ENCODE peak calls at places on chromosomes 6 and 20, in six cellular contexts. One of them, this sample, is unnamed.

GRCh38 chr20:38838326-38838725 is 32.8 kb downstream of the PPP1R16B start:
- DNase-seq in activated B cell treated with CpG ODN at 0.5 μM for 24 hours: no peak
- DNase-seq in CD8-positive, alpha-beta memory T cell: no peak
- DNase-seq in stimulated activated CD4-positive, alpha-beta T cell treated with anti-CD3 and anti-CD28 coated beads, Interleukin-4, amount 100 ng/mL, for 1 hour: no peak
- DNase-seq in GM04503: no peak
- DNase-seq in pons: no peak
- DNase-seq in this sample: no peak

GRCh38 chr20:5127204-5127858 is 523 bp downstream of the CDS2 start:
- DNase-seq in activated B cell treated with CpG ODN at 0.5 μM for 24 hours: no peak
- DNase-seq in CD8-positive, alpha-beta memory T cell: peak; percentile 65
- DNase-seq in stimulated activated CD4-positive, alpha-beta T cell treated with anti-CD3 and anti-CD28 coated beads, Interleukin-4, amount 100 ng/mL, for 1 hour: peak; percentile 60
- DNase-seq in GM04503: no peak
- DNase-seq in pons: no peak
- DNase-seq in this sample: peak; percentile 75

GRCh38 chr20:52098186-52098585 is 93.4 kb downstream of the ZFP64 start:
- DNase-seq in activated B cell treated with CpG ODN at 0.5 μM for 24 hours: no peak
- DNase-seq in CD8-positive, alpha-beta memory T cell: no peak
- DNase-seq in stimulated activated CD4-positive, alpha-beta T cell treated with anti-CD3 and anti-CD28 coated beads, Interleukin-4, amount 100 ng/mL, for 1 hour: no peak
- DNase-seq in GM04503: no peak
- DNase-seq in pons: no peak
- DNase-seq in this sample: no peak

GRCh38 chr20:40452758-40453157 is 236.3 kb downstream of the MAFB start:
- DNase-seq in activated B cell treated with CpG ODN at 0.5 μM for 24 hours: no peak
- DNase-seq in CD8-positive, alpha-beta memory T cell: no peak
- DNase-seq in stimulated activated CD4-positive, alpha-beta T cell treated with anti-CD3 and anti-CD28 coated beads, Interleukin-4, amount 100 ng/mL, for 1 hour: no peak
- DNase-seq in GM04503: no peak
- DNase-seq in pons: no peak
- DNase-seq in this sample: no peak

GRCh38 chr20:36542516-36543186 is 1.3 kb downstream of the MYL9 start:
- DNase-seq in activated B cell treated with CpG ODN at 0.5 μM for 24 hours: no peak
- DNase-seq in CD8-positive, alpha-beta memory T cell: no peak
- DNase-seq in stimulated activated CD4-positive, alpha-beta T cell treated with anti-CD3 and anti-CD28 coated beads, Interleukin-4, amount 100 ng/mL, for 1 hour: no peak
- DNase-seq in GM04503: no peak
- DNase-seq in pons: no peak
- DNase-seq in this sample: no peak

GRCh38 chr20:49747707-49748524 is 34.2 kb upstream of the B4GALT5 start:
- DNase-seq in activated B cell treated with CpG ODN at 0.5 μM for 24 hours: no peak
- DNase-seq in CD8-positive, alpha-beta memory T cell: no peak
- DNase-seq in stimulated activated CD4-positive, alpha-beta T cell treated with anti-CD3 and anti-CD28 coated beads, Interleukin-4, amount 100 ng/mL, for 1 hour: no peak
- DNase-seq in GM04503: peak; percentile 42
- DNase-seq in pons: peak; percentile 60
- DNase-seq in this sample: peak; percentile 95

GRCh38 chr20:37917436-37917835 is 14.5 kb downstream of the VSTM2L start:
- DNase-seq in activated B cell treated with CpG ODN at 0.5 μM for 24 hours: no peak
- DNase-seq in CD8-positive, alpha-beta memory T cell: no peak
- DNase-seq in stimulated activated CD4-positive, alpha-beta T cell treated with anti-CD3 and anti-CD28 coated beads, Interleukin-4, amount 100 ng/mL, for 1 hour: no peak
- DNase-seq in GM04503: no peak
- DNase-seq in pons: no peak
- DNase-seq in this sample: no peak

GRCh38 chr20:14523090-14523489 is 185.7 kb upstream of the FLRT3 start:
- DNase-seq in activated B cell treated with CpG ODN at 0.5 μM for 24 hours: no peak
- DNase-seq in CD8-positive, alpha-beta memory T cell: no peak
- DNase-seq in stimulated activated CD4-positive, alpha-beta T cell treated with anti-CD3 and anti-CD28 coated beads, Interleukin-4, amount 100 ng/mL, for 1 hour: no peak
- DNase-seq in GM04503: no peak
- DNase-seq in pons: no peak
- DNase-seq in this sample: no peak

GRCh38 chr6:66496659-66497058 is 789.6 kb upstream of the EYS start:
- DNase-seq in activated B cell treated with CpG ODN at 0.5 μM for 24 hours: no peak
- DNase-seq in CD8-positive, alpha-beta memory T cell: no peak
- DNase-seq in stimulated activated CD4-positive, alpha-beta T cell treated with anti-CD3 and anti-CD28 coated beads, Interleukin-4, amount 100 ng/mL, for 1 hour: no peak
- DNase-seq in GM04503: no peak
- DNase-seq in pons: no peak
- DNase-seq in this sample: no peak

GRCh38 chr6:122789862-122790739 is 1.0 kb downstream of the SMPDL3A start:
- DNase-seq in activated B cell treated with CpG ODN at 0.5 μM for 24 hours: no peak
- DNase-seq in CD8-positive, alpha-beta memory T cell: no peak
- DNase-seq in stimulated activated CD4-positive, alpha-beta T cell treated with anti-CD3 and anti-CD28 coated beads, Interleukin-4, amount 100 ng/mL, for 1 hour: peak; percentile 3
- DNase-seq in GM04503: no peak
- DNase-seq in pons: peak; percentile 67
- DNase-seq in this sample: peak; percentile 70

This sample was measured in psoas muscle.